ENCODE peak calls at places on chromosomes 11 and 22, in ten cellular contexts. One of them, this sample, is unnamed.
A peak's percentile ranks its signal among the peaks of the same experiment; 100 is the strongest.

GRCh38 chr22:39496131-39496838 is 5.8 kb upstream of the MIEF1 start:
- DNase-seq in mucosa of descending colon: peak; percentile 77
- DNase-seq in stimulated activated CD4-positive, alpha-beta T cell treated with anti-CD3 and anti-CD28 coated beads, Interleukin-1b, Interleukin-23, amount 100 ng/mL, for 1 hour: peak; percentile 29
- DNase-seq in GM04504: no peak
- DNase-seq in left cardiac atrium: peak; percentile 77
- DNase-seq in activated T-cell treated with anti-CD3 and anti-CD28 coated beads for 48 hours: peak; percentile 49
- DNase-seq in T-helper 9 cell: peak; percentile 28
- DNase-seq in HFF-Myc: no peak
- DNase-seq in NCI-H460: peak; percentile 58
- DNase-seq in activated CD4-positive, CD25-positive, alpha-beta regulatory T cell: no peak
- DNase-seq in this sample: peak; percentile 19

GRCh38 chr11:112962854-112963367 is 1.7 kb downstream of the NCAM1 start:
- DNase-seq in stimulated activated CD4-positive, alpha-beta T cell treated with anti-CD3 and anti-CD28 coated beads, Interleukin-1b, Interleukin-23, amount 100 ng/mL, for 1 hour: no peak
- DNase-seq in left cardiac atrium: peak; percentile 73
- DNase-seq in T-helper 9 cell: no peak
- DNase-seq in activated T-cell treated with anti-CD3 and anti-CD28 coated beads for 48 hours: no peak
- DNase-seq in mucosa of descending colon: peak; percentile 27
- DNase-seq in activated CD4-positive, CD25-positive, alpha-beta regulatory T cell: no peak
- DNase-seq in HFF-Myc: no peak
- DNase-seq in GM04504: no peak
- DNase-seq in NCI-H460: no peak
- DNase-seq in this sample: no peak

GRCh38 chr11:65987336-65987735 is 14.6 kb downstream of the EIF1AD start:
- DNase-seq in T-helper 9 cell: no peak
- DNase-seq in GM04504: no peak
- DNase-seq in NCI-H460: no peak
- DNase-seq in stimulated activated CD4-positive, alpha-beta T cell treated with anti-CD3 and anti-CD28 coated beads, Interleukin-1b, Interleukin-23, amount 100 ng/mL, for 1 hour: no peak
- DNase-seq in mucosa of descending colon: no peak
- DNase-seq in activated T-cell treated with anti-CD3 and anti-CD28 coated beads for 48 hours: no peak
- DNase-seq in left cardiac atrium: peak; percentile 13
- DNase-seq in activated CD4-positive, CD25-positive, alpha-beta regulatory T cell: no peak
- DNase-seq in HFF-Myc: no peak
- DNase-seq in this sample: no peak

GRCh38 chr22:39426380-39427043 is 26.9 kb downstream of the TAB1 start:
- DNase-seq in NCI-H460: no peak
- DNase-seq in activated T-cell treated with anti-CD3 and anti-CD28 coated beads for 48 hours: no peak
- DNase-seq in GM04504: no peak
- DNase-seq in T-helper 9 cell: no peak
- DNase-seq in mucosa of descending colon: no peak
- DNase-seq in activated CD4-positive, CD25-positive, alpha-beta regulatory T cell: no peak
- DNase-seq in HFF-Myc: no peak
- DNase-seq in left cardiac atrium: no peak
- DNase-seq in stimulated activated CD4-positive, alpha-beta T cell treated with anti-CD3 and anti-CD28 coated beads, Interleukin-1b, Interleukin-23, amount 100 ng/mL, for 1 hour: no peak
- DNase-seq in this sample: no peak

GRCh38 chr11:63763506-63764200 is 4.9 kb downstream of the ZFTA start:
- DNase-seq in HFF-Myc: no peak
- DNase-seq in T-helper 9 cell: no peak
- DNase-seq in left cardiac atrium: peak; percentile 58
- DNase-seq in NCI-H460: no peak
- DNase-seq in activated T-cell treated with anti-CD3 and anti-CD28 coated beads for 48 hours: no peak
- DNase-seq in activated CD4-positive, CD25-positive, alpha-beta regulatory T cell: no peak
- DNase-seq in mucosa of descending colon: no peak
- DNase-seq in stimulated activated CD4-positive, alpha-beta T cell treated with anti-CD3 and anti-CD28 coated beads, Interleukin-1b, Interleukin-23, amount 100 ng/mL, for 1 hour: no peak
- DNase-seq in GM04504: no peak
- DNase-seq in this sample: no peak

GRCh38 chr11:124183045-124183444 is at the start of gene OR10D3:
- DNase-seq in activated T-cell treated with anti-CD3 and anti-CD28 coated beads for 48 hours: no peak
- DNase-seq in GM04504: no peak
- DNase-seq in mucosa of descending colon: no peak
- DNase-seq in T-helper 9 cell: no peak
- DNase-seq in NCI-H460: no peak
- DNase-seq in left cardiac atrium: no peak
- DNase-seq in stimulated activated CD4-positive, alpha-beta T cell treated with anti-CD3 and anti-CD28 coated beads, Interleukin-1b, Interleukin-23, amount 100 ng/mL, for 1 hour: no peak
- DNase-seq in activated CD4-positive, CD25-positive, alpha-beta regulatory T cell: no peak
- DNase-seq in HFF-Myc: no peak
- DNase-seq in this sample: no peak

GRCh38 chr11:20238712-20239111 is 78.4 kb upstream of the DBX1 start:
- DNase-seq in activated CD4-positive, CD25-positive, alpha-beta regulatory T cell: no peak
- DNase-seq in HFF-Myc: no peak
- DNase-seq in mucosa of descending colon: peak; percentile 83
- DNase-seq in stimulated activated CD4-positive, alpha-beta T cell treated with anti-CD3 and anti-CD28 coated beads, Interleukin-1b, Interleukin-23, amount 100 ng/mL, for 1 hour: no peak
- DNase-seq in NCI-H460: no peak
- DNase-seq in GM04504: no peak
- DNase-seq in left cardiac atrium: no peak
- DNase-seq in T-helper 9 cell: no peak
- DNase-seq in activated T-cell treated with anti-CD3 and anti-CD28 coated beads for 48 hours: no peak
- DNase-seq in this sample: no peak

GRCh38 chr11:12692238-12693074 is 18.2 kb downstream of the TEAD1 start:
- DNase-seq in left cardiac atrium: peak; percentile 95
- DNase-seq in activated CD4-positive, CD25-positive, alpha-beta regulatory T cell: no peak
- DNase-seq in HFF-Myc: peak; percentile 89
- DNase-seq in mucosa of descending colon: peak; percentile 96
- DNase-seq in T-helper 9 cell: no peak
- DNase-seq in NCI-H460: peak; percentile 56
- DNase-seq in stimulated activated CD4-positive, alpha-beta T cell treated with anti-CD3 and anti-CD28 coated beads, Interleukin-1b, Interleukin-23, amount 100 ng/mL, for 1 hour: no peak
- DNase-seq in GM04504: peak; percentile 84
- DNase-seq in activated T-cell treated with anti-CD3 and anti-CD28 coated beads for 48 hours: no peak
- DNase-seq in this sample: no peak

GRCh38 chr11:33089776-33090175 is 50.4 kb downstream of the TCP11L1 start:
- DNase-seq in mucosa of descending colon: no peak
- DNase-seq in activated CD4-positive, CD25-positive, alpha-beta regulatory T cell: no peak
- DNase-seq in T-helper 9 cell: no peak
- DNase-seq in left cardiac atrium: no peak
- DNase-seq in NCI-H460: no peak
- DNase-seq in HFF-Myc: no peak
- DNase-seq in stimulated activated CD4-positive, alpha-beta T cell treated with anti-CD3 and anti-CD28 coated beads, Interleukin-1b, Interleukin-23, amount 100 ng/mL, for 1 hour: no peak
- DNase-seq in activated T-cell treated with anti-CD3 and anti-CD28 coated beads for 48 hours: no peak
- DNase-seq in GM04504: peak; percentile 3
- DNase-seq in this sample: no peak

GRCh38 chr11:64120951-64121569 is 44.9 kb downstream of the MACROD1 start:
- DNase-seq in left cardiac atrium: no peak
- DNase-seq in activated T-cell treated with anti-CD3 and anti-CD28 coated beads for 48 hours: no peak
- DNase-seq in HFF-Myc: no peak
- DNase-seq in mucosa of descending colon: no peak
- DNase-seq in GM04504: no peak
- DNase-seq in T-helper 9 cell: no peak
- DNase-seq in NCI-H460: no peak
- DNase-seq in activated CD4-positive, CD25-positive, alpha-beta regulatory T cell: no peak
- DNase-seq in stimulated activated CD4-positive, alpha-beta T cell treated with anti-CD3 and anti-CD28 coated beads, Interleukin-1b, Interleukin-23, amount 100 ng/mL, for 1 hour: no peak
- DNase-seq in this sample: no peak

GRCh38 chr11:7577883-7578242 is 64.1 kb downstream of the PPFIBP2 start:
- DNase-seq in NCI-H460: no peak
- DNase-seq in GM04504: no peak
- DNase-seq in activated CD4-positive, CD25-positive, alpha-beta regulatory T cell: no peak
- DNase-seq in left cardiac atrium: no peak
- DNase-seq in stimulated activated CD4-positive, alpha-beta T cell treated with anti-CD3 and anti-CD28 coated beads, Interleukin-1b, Interleukin-23, amount 100 ng/mL, for 1 hour: no peak
- DNase-seq in T-helper 9 cell: no peak
- DNase-seq in HFF-Myc: peak; percentile 55
- DNase-seq in mucosa of descending colon: no peak
- DNase-seq in activated T-cell treated with anti-CD3 and anti-CD28 coated beads for 48 hours: no peak
- DNase-seq in this sample: no peak

GRCh38 chr22:48975252-48975780 is 852.4 kb downstream of the BRD1 start:
- DNase-seq in stimulated activated CD4-positive, alpha-beta T cell treated with anti-CD3 and anti-CD28 coated beads, Interleukin-1b, Interleukin-23, amount 100 ng/mL, for 1 hour: no peak
- DNase-seq in left cardiac atrium: no peak
- DNase-seq in activated CD4-positive, CD25-positive, alpha-beta regulatory T cell: no peak
- DNase-seq in activated T-cell treated with anti-CD3 and anti-CD28 coated beads for 48 hours: no peak
- DNase-seq in T-helper 9 cell: no peak
- DNase-seq in mucosa of descending colon: no peak
- DNase-seq in NCI-H460: no peak
- DNase-seq in HFF-Myc: no peak
- DNase-seq in GM04504: no peak
- DNase-seq in this sample: no peak

GRCh38 chr22:37183432-37184379 is 4.3 kb downstream of the C1QTNF6 start:
- DNase-seq in left cardiac atrium: peak; percentile 13
- DNase-seq in mucosa of descending colon: no peak
- DNase-seq in stimulated activated CD4-positive, alpha-beta T cell treated with anti-CD3 and anti-CD28 coated beads, Interleukin-1b, Interleukin-23, amount 100 ng/mL, for 1 hour: no peak
- DNase-seq in activated CD4-positive, CD25-positive, alpha-beta regulatory T cell: no peak
- DNase-seq in activated T-cell treated with anti-CD3 and anti-CD28 coated beads for 48 hours: no peak
- DNase-seq in NCI-H460: no peak
- DNase-seq in GM04504: no peak
- DNase-seq in HFF-Myc: no peak
- DNase-seq in T-helper 9 cell: no peak
- DNase-seq in this sample: no peak